ENCODE peak calls at places on chromosomes 2 and 18, in five cellular contexts. W, C, R, X and D are unnamed samples.

GRCh38 chr2:96967964-96968363 is 18.4 kb downstream of the FAM178B start:
- DNase-seq in W (no peak), C (no peak), R (no peak), X (no peak), D (no peak)

GRCh38 chr2:96103906-96104861 is 12.2 kb downstream of the ADRA2B start:
- DNase-seq in W (no peak), C (peak), R (peak), X (no peak), D (no peak)

GRCh38 chr2:55668956-55669355 is 24.7 kb downstream of the PNPT1 start:
- DNase-seq in W (no peak), C (no peak), R (no peak), X (no peak), D (no peak)

GRCh38 chr2:143900006-143900405 is 619.9 kb downstream of the ZEB2 start:
- DNase-seq in W (no peak), C (no peak), R (no peak), X (no peak), D (no peak)

GRCh38 chr2:31475692-31476091 is 61.1 kb upstream of the XDH start:
- DNase-seq in W (no peak), C (no peak), R (no peak), X (no peak), D (no peak)

GRCh38 chr2:16239296-16239850 is 299.0 kb downstream of the MYCN start:
- DNase-seq in W (no peak), C (no peak), R (no peak), X (no peak), D (no peak)

GRCh38 chr2:86482034-86482433 is 40.9 kb downstream of the KDM3A start:
- DNase-seq in W (no peak), C (no peak), R (no peak), X (no peak), D (no peak)

GRCh38 chr2:223008162-223008561 is 43.8 kb upstream of the KCNE4 start:
- DNase-seq in W (no peak), C (peak), R (no peak), X (no peak), D (no peak)

GRCh38 chr2:138333677-138334076 is 167.9 kb upstream of the SPOPL start:
- DNase-seq in W (no peak), C (no peak), R (no peak), X (no peak), D (no peak)

GRCh38 chr2:28544915-28545589 is 49.2 kb downstream of the PLB1 start:
- DNase-seq in W (no peak), C (no peak), R (no peak), X (no peak), D (no peak)
- H3K4me3 ChIP-seq in W (no peak), C (no peak), R (no peak), X (no peak), D (no peak)

GRCh38 chr2:148557844-148558436 is 86.6 kb upstream of the EPC2 start:
- DNase-seq in W (no peak), C (no peak), R (no peak), X (no peak), D (no peak)
- TF ChIP-seq CTCF in W (no peak), C (no peak), R (no peak), X (no peak), D (no peak)

DNA sequence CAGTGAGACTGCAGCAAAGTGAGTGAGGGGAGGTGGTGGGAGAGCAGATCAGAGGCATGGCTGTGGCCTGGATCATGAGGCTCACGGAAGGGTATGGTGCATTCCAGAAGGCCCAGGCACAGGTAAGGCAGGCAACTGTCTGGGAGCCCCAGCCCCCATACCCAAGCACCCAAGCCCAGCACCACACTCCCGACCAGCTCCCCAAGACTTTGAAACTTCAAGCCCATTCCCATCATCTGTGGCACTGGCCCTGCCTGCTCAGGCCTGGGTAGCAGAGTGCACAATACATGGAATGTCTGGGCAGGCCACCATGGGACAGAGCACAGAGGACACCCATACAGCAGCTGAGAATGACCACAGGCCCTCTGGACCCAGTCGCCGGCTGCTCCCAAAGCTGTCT is 202.6 kb upstream of the ARL4C start:
- DNase-seq in W (no peak), C (no peak), R (no peak), X (no peak), D (no peak)
- H3K4me3 ChIP-seq in W (no peak), C (no peak), R (no peak), X (no peak), D (no peak)

DNA sequence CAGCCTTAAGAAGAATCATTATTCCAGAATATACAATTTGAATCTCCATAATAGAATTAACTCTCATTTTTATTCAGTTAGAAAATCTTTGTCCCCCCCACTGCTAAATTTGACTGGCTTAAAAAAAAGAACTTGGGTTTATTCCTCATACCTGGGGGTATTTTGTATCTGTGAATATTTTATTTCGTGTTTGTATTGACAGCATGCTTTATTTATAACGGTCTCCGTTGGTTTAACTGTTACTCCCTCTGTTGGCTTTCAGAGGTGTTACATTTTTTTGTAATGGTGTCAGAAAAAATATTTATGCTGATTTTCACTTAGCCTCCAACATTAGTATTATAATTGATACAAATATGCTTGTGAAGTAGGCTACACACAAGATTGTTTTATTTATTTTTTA is 109.1 kb downstream of the HAUS1 start:
- DNase-seq in W (no peak), C (no peak), R (no peak), X (no peak), D (no peak)
- TF ChIP-seq CTCF in W (peak), C (peak), R (peak), X (peak), D (peak)

GRCh38 chr2:218000137-218000536 is 2.7 kb downstream of the TNS1 start:
- DNase-seq in W (peak), C (no peak), R (peak), X (no peak), D (no peak)
- H3K4me3 ChIP-seq in W (no peak), C (peak), R (no peak), X (no peak), D (no peak)

GRCh38 chr18:4631239-4631638 is 176.1 kb upstream of the DLGAP1 start:
- DNase-seq in W (no peak), C (no peak), R (no peak), X (no peak), D (no peak)
- TF ChIP-seq CTCF in W (no peak), C (no peak), R (no peak), X (no peak), D (no peak)

DNA sequence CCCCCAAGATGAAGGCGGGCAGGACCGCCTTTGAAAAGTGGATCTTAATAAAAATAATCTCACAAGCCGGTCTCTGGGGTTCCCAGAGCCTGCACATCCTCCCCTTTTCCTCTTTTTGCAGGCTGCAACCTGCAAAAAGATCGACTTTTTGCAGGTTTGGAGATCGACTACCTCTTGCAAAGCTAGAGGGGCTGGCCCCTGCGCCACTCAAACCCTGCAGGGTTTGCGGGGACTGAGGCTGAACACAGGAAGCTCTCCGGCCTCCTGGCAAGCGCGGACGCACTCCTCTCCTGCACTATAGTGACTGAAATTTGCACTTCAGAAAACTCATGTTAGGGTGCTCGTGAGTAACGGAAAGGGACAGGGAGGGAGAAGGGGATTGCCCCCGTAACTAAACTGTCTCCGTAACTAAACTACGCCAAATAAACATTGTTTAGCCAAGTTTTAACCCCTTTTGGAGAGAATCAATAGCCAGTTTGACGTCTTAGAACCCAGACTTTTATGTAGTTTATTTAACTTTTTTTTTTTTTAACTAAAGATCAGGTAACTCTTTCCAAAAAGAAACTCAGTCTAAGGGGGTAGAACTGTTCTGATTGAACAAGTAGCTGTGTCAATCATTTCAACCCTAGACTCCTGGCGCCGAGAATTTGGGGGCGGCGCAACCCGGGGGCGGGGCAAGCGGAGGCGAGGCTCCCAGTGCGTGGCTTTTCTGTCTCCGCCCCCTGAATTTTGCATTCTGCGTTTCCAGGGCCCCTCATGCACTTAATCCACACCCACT is 2.5 kb downstream of the IGFBP5 start:
- DNase-seq in W (peak), C (peak), R (peak), X (peak), D (no peak)
- H3K4me3 ChIP-seq in W (peak), C (peak), R (no peak), X (peak), D (peak)